ENCODE peak calls at places on chromosomes 7 and 10, in seven cellular contexts. X is GM12865, H is cardiac muscle cell, U is cardiac fibroblast, S is stomach, P is HCT116, M is AG09309. L is an unnamed sample.

GRCh38 chr10:5691786-5692185 is 7.1 kb downstream of the TASOR2 start:
- DNase-seq in H (no peak), M (no peak), P (no peak), U (no peak), S (no peak), X (no peak), L (no peak)

GRCh38 chr10:116589911-116590310 is 848 bp upstream of the PNLIPRP1 start:
- DNase-seq in X (no peak), P (no peak), M (no peak), H (no peak), S (peak), U (no peak), L (no peak)

GRCh38 chr10:94088926-94089381 is 95.2 kb downstream of the PLCE1 start:
- DNase-seq in X (no peak), P (no peak), S (no peak), M (no peak), H (peak), U (peak), L (no peak)

GRCh38 chr10:11563936-11564335 is 47.5 kb downstream of the USP6NL start:
- DNase-seq in H (no peak), S (no peak), U (no peak), X (no peak), M (no peak), P (no peak), L (no peak)

GRCh38 chr7:128266529-128266890 is 25.4 kb downstream of the LEP start:
- DNase-seq in S (no peak), P (no peak), U (no peak), H (no peak), X (no peak), M (no peak), L (no peak)

GRCh38 chr10:112507988-112508387 is 61.0 kb downstream of the VTI1A start:
- DNase-seq in H (no peak), U (no peak), S (no peak), P (no peak), M (no peak), X (no peak), L (no peak)

GRCh38 chr7:32257632-32258031 is 187.4 kb upstream of the PDE1C start:
- DNase-seq in S (no peak), M (no peak), X (no peak), U (no peak), P (no peak), H (no peak), L (no peak)

GRCh38 chr10:103855424-103855823 is at the start of gene SH3PXD2A:
- DNase-seq in U (no peak), X (no peak), P (no peak), M (no peak), H (peak), S (no peak), L (no peak)

GRCh38 chr7:108585843-108586242 is 16.2 kb downstream of the DNAJB9 start:
- DNase-seq in H (no peak), U (no peak), P (no peak), M (no peak), X (no peak), S (no peak), L (no peak)

GRCh38 chr7:108535257-108535656 is 9.3 kb upstream of the PNPLA8 start:
- DNase-seq in U (no peak), H (no peak), M (no peak), P (no peak), S (no peak), X (no peak), L (no peak)

GRCh38 chr10:32746869-32747268 is 211.2 kb downstream of the ITGB1 start:
- DNase-seq in U (no peak), H (no peak), X (no peak), S (no peak), P (no peak), M (no peak), L (no peak)

GRCh38 chr10:44985175-44985681 is 6.6 kb upstream of the DEPP1 start:
- DNase-seq in M (no peak), P (no peak), X (no peak), U (no peak), H (peak), S (no peak), L (peak)

GRCh38 chr7:51226042-51226755 is 90.4 kb downstream of the COBL start:
- DNase-seq in M (no peak), H (no peak), X (no peak), P (no peak), U (no peak), S (no peak), L (peak)

GRCh38 chr7:46079421-46079820 is 158.3 kb upstream of the IGFBP3 start:
- DNase-seq in P (no peak), S (no peak), M (no peak), H (no peak), U (no peak), X (no peak), L (no peak)

GRCh38 chr7:101128040-101128834 is 1.3 kb downstream of the SERPINE1 start:
- DNase-seq in S (no peak), X (no peak), U (peak), P (no peak), M (no peak), H (peak), L (no peak)

GRCh38 chr10:90413196-90413595 is 444.6 kb downstream of the HTR7 start:
- DNase-seq in P (no peak), H (peak), M (no peak), U (peak), S (no peak), X (no peak), L (no peak)

GRCh38 chr7:16804674-16805439 is at the start of gene AGR2:
- DNase-seq in P (no peak), X (no peak), H (no peak), U (no peak), M (no peak), S (peak), L (no peak)

GRCh38 chr7:47877336-47877735 is 70.9 kb downstream of the PKD1L1 start:
- DNase-seq in S (no peak), M (no peak), U (no peak), P (no peak), H (no peak), X (no peak), L (no peak)

GRCh38 chr10:22693371-22693784 is 21.0 kb downstream of the PIP4K2A start:
- DNase-seq in M (no peak), U (peak), H (peak), X (peak), P (no peak), S (no peak), L (no peak)
- H3K4me3 ChIP-seq in M (no peak), U (no peak), H (no peak), X (peak), P (no peak), S (no peak), L (no peak)

GRCh38 chr7:63998549-63998948 is at the start of gene ZNF722:
- DNase-seq in X (no peak), U (no peak), S (no peak), P (no peak), M (no peak), H (no peak), L (no peak)
- H3K4me3 ChIP-seq in X (no peak), U (no peak), S (no peak), P (no peak), M (no peak), H (no peak), L (no peak)

GRCh38 chr10:62040896-62041295 is 139.4 kb downstream of the ARID5B start:
- DNase-seq in S (no peak), X (no peak), U (no peak), H (no peak), M (no peak), P (no peak), L (no peak)
- H3K4me3 ChIP-seq in S (no peak), X (no peak), U (no peak), H (no peak), M (no peak), P (no peak), L (no peak)

GRCh38 chr10:132434405-132435005 is 37.5 kb downstream of the PWWP2B start:
- DNase-seq in X (no peak), S (no peak), M (no peak), H (no peak), P (no peak), U (no peak), L (no peak)

GRCh38 chr10:132430861-132431271 is 33.9 kb downstream of the PWWP2B start:
- DNase-seq in S (no peak), X (no peak), M (no peak), P (no peak), H (no peak), U (no peak), L (no peak)

GRCh38 chr10:132432176-132432540 is 35.2 kb downstream of the PWWP2B start:
- DNase-seq in H (no peak), X (no peak), P (no peak), S (no peak), M (no peak), U (no peak), L (no peak)

GRCh38 chr10:132431537-132432175 is 34.7 kb downstream of the PWWP2B start:
- DNase-seq in S (no peak), X (no peak), U (no peak), P (no peak), H (no peak), M (no peak), L (no peak)

GRCh38 chr10:132433671-132434340 is 36.8 kb downstream of the PWWP2B start:
- DNase-seq in X (no peak), M (no peak), S (no peak), U (no peak), P (no peak), H (no peak), L (no peak)
- H3K4me3 ChIP-seq in X (no peak), M (no peak), S (no peak), U (no peak), P (peak), H (no peak), L (no peak)

DNA sequence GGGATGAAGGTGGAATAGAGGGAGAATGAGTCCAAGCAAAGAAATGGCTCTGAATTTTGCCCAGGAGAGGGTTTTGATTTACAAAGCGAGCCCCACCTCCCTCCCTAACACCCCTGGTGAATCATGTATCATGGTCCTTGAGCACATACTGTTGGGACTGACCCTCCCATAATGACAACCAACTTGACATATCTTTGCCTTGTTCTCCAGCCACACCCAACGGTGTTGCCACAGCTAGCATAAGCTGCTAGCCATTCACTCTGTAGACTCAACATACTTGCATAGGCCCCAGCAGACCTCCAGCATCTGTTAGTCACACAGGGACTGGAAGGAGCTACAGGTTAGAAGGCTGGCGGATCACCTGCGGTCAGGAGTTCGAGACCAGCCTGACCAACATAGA is 538.5 kb downstream of the KCNMA1 start:
- DNase-seq in X (no peak), H (no peak), S (no peak), P (no peak), U (no peak), M (no peak), L (no peak)
- H3K4me3 ChIP-seq in X (no peak), H (no peak), S (no peak), P (no peak), U (no peak), M (no peak), L (no peak)

GRCh38 chr7:6615853-6616555 is 594 bp downstream of the ZNF853 start:
- DNase-seq in H (no peak), P (no peak), X (no peak), M (no peak), S (no peak), U (no peak), L (no peak)
- H3K4me3 ChIP-seq in H (peak), P (no peak), X (no peak), M (peak), S (peak), U (peak), L (peak)

DNA sequence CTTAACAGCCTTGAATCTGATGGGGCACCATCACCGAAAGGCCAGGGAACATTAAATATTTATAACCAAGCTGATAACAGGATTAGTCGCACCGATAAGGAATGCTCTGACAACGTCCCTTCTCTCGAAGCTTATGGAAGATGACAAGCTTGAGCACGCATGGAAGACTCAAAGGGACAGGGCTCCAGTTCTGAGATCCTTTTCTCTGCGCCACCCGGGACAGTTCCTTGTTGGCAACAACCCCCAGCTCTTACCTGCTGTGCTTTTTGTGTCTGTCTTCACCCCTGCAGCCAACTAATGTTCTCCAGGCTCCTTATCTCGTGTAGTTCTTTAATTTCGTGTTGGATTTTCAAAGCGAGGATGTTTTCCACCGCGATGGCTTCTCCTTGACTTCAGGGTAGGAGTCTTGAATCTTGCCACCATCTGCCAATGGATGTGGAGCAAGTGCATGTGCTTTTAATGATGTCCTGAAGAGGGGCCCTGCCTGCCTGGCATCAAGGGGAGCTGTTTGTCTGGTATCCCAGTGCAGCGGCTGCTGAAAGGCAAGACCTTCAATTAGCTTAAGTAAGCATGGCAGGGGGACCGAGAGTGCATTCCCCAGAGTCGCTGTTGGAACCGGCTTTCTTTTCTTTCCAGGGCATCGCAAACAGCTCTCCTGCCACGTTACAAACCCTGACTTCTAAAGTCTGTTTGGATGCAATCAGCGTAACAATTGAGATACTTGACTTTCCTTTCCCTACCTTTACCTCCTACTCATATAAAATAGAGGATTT is 394 bp upstream of the FERD3L start:
- DNase-seq in S (no peak), X (no peak), P (no peak), U (no peak), M (no peak), H (no peak), L (no peak)
- H3K4me3 ChIP-seq in S (no peak), X (no peak), P (no peak), U (no peak), M (no peak), H (no peak), L (peak)

GRCh38 chr7:952548-953441 is 1.7 kb downstream of the ADAP1 start:
- DNase-seq in M (no peak), U (no peak), X (no peak), S (no peak), H (no peak), P (no peak), L (no peak)
- H3K4me3 ChIP-seq in M (no peak), U (no peak), X (peak), S (peak), H (peak), P (peak), L (peak)

DNA sequence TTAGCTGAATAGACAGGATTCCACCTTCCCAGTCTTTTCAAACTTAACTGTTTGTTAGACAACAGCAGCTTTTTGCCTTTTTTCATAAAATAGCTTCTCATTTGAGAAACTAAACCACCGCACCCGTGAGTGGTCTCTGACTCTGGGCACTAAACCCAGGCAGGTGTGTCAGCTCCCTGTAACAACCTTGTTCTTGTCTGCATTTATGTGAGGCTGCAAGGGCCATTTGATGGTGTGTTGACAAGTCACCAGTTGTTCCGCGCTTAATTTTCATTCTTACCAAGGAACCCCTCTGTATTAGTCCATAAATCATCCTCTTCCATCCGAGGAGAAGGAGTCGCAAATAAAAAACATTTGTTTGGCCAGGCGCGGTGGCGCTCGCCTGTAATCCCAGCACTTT is 1.5 kb downstream of the STOX1 start:
- DNase-seq in S (no peak), X (no peak), U (no peak), M (no peak), H (no peak), P (no peak), L (no peak)
- H3K4me3 ChIP-seq in S (peak), X (no peak), U (no peak), M (no peak), H (no peak), P (peak), L (no peak)

GRCh38 chr10:102505462-102506115 is 1.8 kb downstream of the SUFU start:
- DNase-seq in H (no peak), S (no peak), U (no peak), M (no peak), P (no peak), X (no peak), L (peak)
- H3K4me3 ChIP-seq in H (no peak), S (peak), U (peak), M (no peak), P (no peak), X (no peak), L (peak)